ENCODE peak calls at places on chromosomes 1 and 21, in ten cellular contexts. L is T-helper 2 cell; T is activated gamma-delta T cell treated with Interleukin-2 at 50 U/mL for 16 hours; P is astrocyte of the spinal cord; S is DND-41; N is stimulated activated naive CD8-positive, alpha-beta T cell treated with anti-CD3 and anti-CD28 coated beads, Interleukin-15, Interleukin-2, amounts not matched to agents 100 U/mL and 50 U/mL, for 24 hours; F is posterior cingulate gyrus; W is left colon; A is GM06990; K is Right ventricle myocardium inferior. M is an unnamed sample.
A peak's percentile ranks its signal among the peaks of the same experiment; 100 is the strongest.

GRCh38 chr1:114154963-114155322 is 1.3 kb upstream of the SYT6 start:
- DNase-seq in L (no peak), T (no peak), P (peak; percentile 11), S (peak; percentile 32), N (peak; percentile 17), F (no peak), W (no peak), A (no peak), K (no peak), M (peak; percentile 24)

GRCh38 chr1:10655002-10655401 is 141.4 kb downstream of the CASZ1 start:
- DNase-seq in L (no peak), T (no peak), P (no peak), S (no peak), N (no peak), F (no peak), W (no peak), A (no peak), K (no peak), M (no peak)

GRCh38 chr1:155485222-155485621 is 77.4 kb downstream of the ASH1L start:
- DNase-seq in L (no peak), T (no peak), P (no peak), S (no peak), N (no peak), F (no peak), W (no peak), A (no peak), K (no peak), M (no peak)

GRCh38 chr1:183735069-183735860 is 69.7 kb upstream of the RGL1 start:
- DNase-seq in L (no peak), T (no peak), P (no peak), S (no peak), N (no peak), F (no peak), W (no peak), A (no peak), K (no peak), M (no peak)

GRCh38 chr1:5311634-5312298 is 657.4 kb downstream of the AJAP1 start:
- DNase-seq in L (no peak), T (no peak), P (no peak), S (no peak), N (no peak), F (no peak), W (no peak), A (no peak), K (no peak), M (no peak)

GRCh38 chr1:43423672-43424550 is 29.8 kb downstream of the HYI start:
- DNase-seq in L (no peak), T (no peak), P (no peak), S (no peak), N (peak; percentile 7), F (peak; percentile 53), W (peak; percentile 53), A (no peak), K (no peak), M (no peak)

GRCh38 chr1:9186976-9187375 is 47.6 kb upstream of the H6PD start:
- DNase-seq in L (no peak), T (no peak), P (no peak), S (no peak), N (no peak), F (no peak), W (no peak), A (no peak), K (no peak), M (no peak)

GRCh38 chr1:110674337-110675059 is at the start of gene KCNA3:
- DNase-seq in L (peak; percentile 45), T (peak; percentile 66), P (no peak), S (peak; percentile 51), N (peak; percentile 69), F (peak; percentile 86), W (peak; percentile 34), A (peak; percentile 67), K (peak; percentile 68), M (peak; percentile 54)

GRCh38 chr1:46495778-46496177 is 6.1 kb downstream of the DMBX1 start:
- DNase-seq in L (no peak), T (no peak), P (no peak), S (no peak), N (no peak), F (peak; percentile 24), W (no peak), A (no peak), K (no peak), M (no peak)

GRCh38 chr1:115330480-115331013 is 7.5 kb downstream of the NGF start:
- DNase-seq in L (no peak), T (no peak), P (peak; percentile 87), S (no peak), N (no peak), F (no peak), W (no peak), A (no peak), K (no peak), M (no peak)

GRCh38 chr21:41403966-41404365 is 22.1 kb upstream of the MX1 start:
- DNase-seq in L (no peak), T (no peak), P (no peak), S (no peak), N (no peak), F (no peak), W (no peak), A (no peak), K (no peak), M (no peak)

GRCh38 chr1:33434363-33434750 is 3.5 kb upstream of the PHC2 start:
- DNase-seq in L (no peak), T (no peak), P (no peak), S (no peak), N (no peak), F (no peak), W (no peak), A (no peak), K (no peak), M (no peak)

GRCh38 chr1:16237343-16237830 is 404 bp upstream of the CPLANE2 start:
- DNase-seq in L (no peak), T (no peak), P (no peak), S (no peak), N (no peak), F (no peak), W (no peak), A (no peak), K (no peak), M (no peak)

GRCh38 chr21:32544697-32545096 is 40.6 kb downstream of the TCP10L start:
- DNase-seq in L (no peak), T (no peak), P (no peak), S (no peak), N (no peak), F (no peak), W (no peak), A (no peak), K (no peak), M (no peak)

GRCh38 chr1:96918406-96918805 is 196.8 kb downstream of the PTBP2 start:
- DNase-seq in L (no peak), T (no peak), P (peak; percentile 86), S (no peak), N (no peak), F (no peak), W (no peak), A (no peak), K (no peak), M (no peak)

GRCh38 chr1:214664656-214665433 is 61.9 kb downstream of the CENPF start:
- DNase-seq in L (no peak), T (no peak), P (peak; percentile 37), S (no peak), N (no peak), F (no peak), W (no peak), A (no peak), K (no peak), M (no peak)

GRCh38 chr1:211068976-211069375 is 65.0 kb downstream of the KCNH1 start:
- DNase-seq in L (no peak), T (no peak), P (no peak), S (no peak), N (no peak), F (no peak), W (no peak), A (no peak), K (no peak), M (no peak)

GRCh38 chr1:30881266-30882181 is 27.0 kb downstream of the SDC3 start:
- DNase-seq in L (no peak), T (no peak), P (no peak), S (no peak), N (no peak), F (no peak), W (no peak), A (peak; percentile 73), K (peak; percentile 63), M (no peak)

GRCh38 chr1:12001996-12002493 is 17.3 kb upstream of the MIIP start:
- DNase-seq in L (no peak), T (no peak), P (peak; percentile 17), S (no peak), N (no peak), F (peak; percentile 66), W (no peak), A (no peak), K (no peak), M (no peak)

GRCh38 chr1:201184734-201185453 is 5.7 kb upstream of the IGFN1 start:
- DNase-seq in L (no peak), T (no peak), P (peak; percentile 65), S (no peak), N (no peak), F (no peak), W (no peak), A (no peak), K (no peak), M (peak; percentile 65)

GRCh38 chr1:213925783-213926182 is 62.0 kb upstream of the PROX1 start:
- DNase-seq in L (no peak), T (no peak), P (no peak), S (no peak), N (no peak), F (no peak), W (no peak), A (no peak), K (no peak), M (no peak)

GRCh38 chr1:67126111-67126746 is 8.5 kb downstream of the C1orf141 start:
- DNase-seq in L (no peak), T (no peak), P (no peak), S (no peak), N (no peak), F (no peak), W (no peak), A (no peak), K (no peak), M (no peak)

GRCh38 chr1:10960954-10961833 is 51.3 kb upstream of the TARDBP start:
- DNase-seq in L (peak; percentile 82), T (peak; percentile 77), P (peak; percentile 55), S (peak; percentile 84), N (peak; percentile 89), F (peak; percentile 96), W (peak; percentile 75), A (peak; percentile 71), K (peak; percentile 89), M (peak; percentile 86)

GRCh38 chr21:25636727-25637126 is 2.3 kb upstream of the JAM2 start:
- DNase-seq in L (no peak), T (no peak), P (no peak), S (no peak), N (no peak), F (no peak), W (no peak), A (peak; percentile 35), K (no peak), M (no peak)

GRCh38 chr1:207805841-207806421 is 54.1 kb downstream of the CD46 start:
- DNase-seq in L (no peak), T (no peak), P (peak; percentile 92), S (no peak), N (no peak), F (peak; percentile 95), W (peak; percentile 58), A (no peak), K (peak; percentile 85), M (no peak)

GRCh38 chr1:236320671-236321070 is 38.9 kb upstream of the ERO1B start:
- DNase-seq in L (no peak), T (no peak), P (no peak), S (no peak), N (no peak), F (no peak), W (no peak), A (no peak), K (no peak), M (no peak)

GRCh38 chr1:92485374-92486250 is 1.1 kb downstream of the GFI1 start:
- DNase-seq in L (peak; percentile 79), T (peak; percentile 77), P (peak; percentile 35), S (peak; percentile 93), N (peak; percentile 92), F (no peak), W (peak; percentile 62), A (peak; percentile 84), K (peak; percentile 87), M (peak; percentile 42)

GRCh38 chr1:15064217-15064929 is 89.2 kb upstream of the TMEM51 start:
- DNase-seq in L (no peak), T (no peak), P (no peak), S (no peak), N (no peak), F (no peak), W (no peak), A (no peak), K (no peak), M (no peak)